ENCODE peak calls at places on chromosomes 11 and 22, in nine cellular contexts. Z, B, Y, D, R, I, K, E and S are unnamed samples.

GRCh38 chr11:19199037-19199436 is 2.7 kb downstream of the CSRP3 start:
- DNase-seq in Z (no peak), B (no peak), Y (no peak), D (no peak), R (no peak), I (no peak), K (no peak), E (no peak), S (no peak)

GRCh38 chr11:73969991-73970800 is 12.4 kb downstream of the UCP2 start:
- DNase-seq in Z (no peak), B (no peak), Y (no peak), D (peak; percentile 44), R (no peak), I (peak; percentile 67), K (no peak), E (no peak), S (no peak)

GRCh38 chr11:92791886-92792285 is 177.6 kb upstream of the MTNR1B start:
- DNase-seq in Z (no peak), B (no peak), Y (no peak), D (no peak), R (no peak), I (no peak), K (no peak), E (no peak), S (no peak)

GRCh38 chr22:18048041-18048440 is 23.7 kb upstream of the MICAL3 start:
- DNase-seq in Z (no peak), B (no peak), Y (no peak), D (no peak), R (no peak), I (no peak), K (no peak), E (no peak), S (no peak)

GRCh38 chr22:20316217-20316843 is 3.5 kb downstream of the DGCR6L start:
- DNase-seq in Z (no peak), B (peak; percentile 10), Y (no peak), D (peak; percentile 9), R (no peak), I (no peak), K (no peak), E (no peak), S (no peak)

GRCh38 chr22:19958083-19959042 is 16.7 kb upstream of the TXNRD2 start:
- DNase-seq in Z (no peak), B (no peak), Y (no peak), D (no peak), R (peak; percentile 44), I (no peak), K (no peak), E (no peak), S (no peak)

GRCh38 chr11:73982595-73982989 is at the start of gene UCP2:
- DNase-seq in Z (no peak), B (peak; percentile 93), Y (no peak), D (peak; percentile 94), R (no peak), I (peak; percentile 89), K (peak; percentile 26), E (peak; percentile 68), S (peak; percentile 91)

GRCh38 chr11:59550368-59550841 is 39.1 kb downstream of the OR4D9 start:
- DNase-seq in Z (peak; percentile 76), B (peak; percentile 78), Y (peak; percentile 95), D (peak; percentile 97), R (peak; percentile 77), I (peak; percentile 96), K (peak; percentile 92), E (peak; percentile 97), S (peak; percentile 99)

GRCh38 chr11:13261600-13262061 is 16.0 kb upstream of the BMAL1 start:
- DNase-seq in Z (no peak), B (no peak), Y (peak; percentile 80), D (no peak), R (peak; percentile 66), I (no peak), K (peak; percentile 26), E (peak; percentile 70), S (no peak)

GRCh38 chr22:24421428-24421931 is 5.9 kb upstream of the ADORA2A start:
- DNase-seq in Z (no peak), B (no peak), Y (no peak), D (peak; percentile 48), R (no peak), I (peak; percentile 68), K (no peak), E (no peak), S (peak; percentile 51)

GRCh38 chr11:80816966-80817365 is 1376.1 kb upstream of the TENM4 start:
- DNase-seq in Z (no peak), B (no peak), Y (no peak), D (no peak), R (no peak), I (no peak), K (no peak), E (no peak), S (peak; percentile 48)

GRCh38 chr11:10307411-10308207 is 2.7 kb downstream of the ADM start:
- DNase-seq in Z (peak; percentile 49), B (peak; percentile 81), Y (peak; percentile 95), D (peak; percentile 87), R (no peak), I (peak; percentile 96), K (peak; percentile 76), E (peak; percentile 82), S (peak; percentile 91)

DNA sequence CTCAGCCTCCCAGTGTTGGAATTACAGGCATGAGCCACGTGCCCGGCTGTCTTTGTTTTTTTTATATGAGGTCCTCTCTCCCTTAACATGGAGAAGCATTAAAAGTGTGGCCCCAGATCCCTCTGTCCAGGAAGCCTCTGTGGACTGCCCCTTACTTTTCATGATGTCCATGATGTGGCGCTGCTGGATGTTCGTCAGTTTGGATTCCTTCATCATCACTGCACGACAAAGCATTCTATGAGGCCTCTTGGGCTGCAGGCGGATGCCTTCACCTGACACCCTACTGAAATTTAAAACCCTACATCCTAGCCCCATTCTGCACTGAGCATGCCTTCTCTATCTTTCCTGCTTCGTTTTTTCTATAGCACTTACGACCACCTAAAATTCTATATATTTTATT is 2.1 kb downstream of the C22orf23 start:
- DNase-seq in Z (no peak), B (no peak), Y (no peak), D (peak; percentile 57), R (no peak), I (no peak), K (no peak), E (no peak), S (no peak)
- TF ChIP-seq CTCF in Z (no peak), B (no peak), Y (no peak), D (peak; percentile 23), R (no peak), I (no peak), K (peak; percentile 24), E (peak; percentile 22), S (no peak)

GRCh38 chr11:61815790-61816735 is 740 bp downstream of the FADS1 start:
- DNase-seq in Z (peak; percentile 67), B (peak; percentile 68), Y (peak; percentile 74), D (peak; percentile 84), R (no peak), I (peak; percentile 84), K (no peak), E (peak; percentile 49), S (peak; percentile 75)

GRCh38 chr11:61812736-61813411 is 3.9 kb downstream of the FADS1 start:
- DNase-seq in Z (no peak), B (no peak), Y (no peak), D (no peak), R (no peak), I (no peak), K (no peak), E (no peak), S (no peak)

GRCh38 chr11:61814242-61814957 is 2.4 kb downstream of the FADS1 start:
- DNase-seq in Z (no peak), B (peak; percentile 42), Y (no peak), D (peak; percentile 63), R (no peak), I (peak; percentile 60), K (no peak), E (peak; percentile 36), S (peak; percentile 75)

GRCh38 chr11:61816736-61817455 is at the start of gene FADS1:
- DNase-seq in Z (peak; percentile 78), B (peak; percentile 96), Y (peak; percentile 94), D (peak; percentile 97), R (peak; percentile 66), I (peak; percentile 92), K (peak; percentile 89), E (peak; percentile 80), S (peak; percentile 95)

GRCh38 chr11:61814958-61815789 is 1.6 kb downstream of the FADS1 start:
- DNase-seq in Z (peak; percentile 96), B (peak; percentile 98), Y (peak; percentile 97), D (peak; percentile 99), R (peak; percentile 71), I (peak; percentile 82), K (peak; percentile 91), E (peak; percentile 74), S (peak; percentile 95)
- TF ChIP-seq CTCF in Z (peak; percentile 37), B (no peak), Y (no peak), D (no peak), R (no peak), I (no peak), K (no peak), E (no peak), S (no peak)

DNA sequence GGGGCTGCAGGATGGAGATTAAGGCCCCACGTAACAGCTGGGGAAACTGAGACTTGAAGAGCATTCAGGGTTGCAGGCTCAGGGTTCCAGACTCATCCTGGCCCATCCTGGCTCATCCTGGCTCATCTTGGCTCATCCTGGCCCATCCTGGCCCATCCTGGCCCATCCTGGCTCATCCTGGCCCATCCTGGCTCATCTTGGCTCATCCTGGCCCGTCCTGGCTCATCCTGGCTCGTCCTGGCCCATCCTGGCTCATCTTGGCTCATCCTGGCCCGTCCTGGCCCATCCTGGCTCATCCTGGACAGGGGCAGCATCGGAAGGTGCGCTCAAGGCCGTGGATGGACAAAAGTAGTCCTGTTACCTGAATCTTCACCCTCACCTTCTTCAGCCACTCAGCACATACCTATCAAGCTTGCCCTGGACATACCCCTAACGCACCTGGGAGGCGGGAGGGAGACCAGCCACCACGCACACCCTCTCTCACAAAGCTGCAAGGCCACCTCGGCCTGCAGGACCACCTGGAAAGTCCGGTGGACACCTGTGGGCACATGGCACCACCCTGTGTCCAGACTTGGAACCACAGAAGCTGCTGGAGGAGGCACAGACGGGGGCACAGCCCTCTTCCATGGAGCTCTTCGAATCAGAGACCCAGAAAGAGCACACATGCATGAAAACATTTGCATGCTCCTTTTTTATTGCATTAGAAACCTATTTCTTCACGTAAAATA is 20.3 kb upstream of the NLRP6 start:
- DNase-seq in Z (no peak), B (no peak), Y (no peak), D (no peak), R (no peak), I (peak; percentile 27), K (no peak), E (no peak), S (peak; percentile 30)
- TF ChIP-seq CTCF in Z (no peak), B (no peak), Y (no peak), D (peak; percentile 40), R (peak; percentile 27), I (no peak), K (no peak), E (peak; percentile 41), S (peak; percentile 19)

DNA sequence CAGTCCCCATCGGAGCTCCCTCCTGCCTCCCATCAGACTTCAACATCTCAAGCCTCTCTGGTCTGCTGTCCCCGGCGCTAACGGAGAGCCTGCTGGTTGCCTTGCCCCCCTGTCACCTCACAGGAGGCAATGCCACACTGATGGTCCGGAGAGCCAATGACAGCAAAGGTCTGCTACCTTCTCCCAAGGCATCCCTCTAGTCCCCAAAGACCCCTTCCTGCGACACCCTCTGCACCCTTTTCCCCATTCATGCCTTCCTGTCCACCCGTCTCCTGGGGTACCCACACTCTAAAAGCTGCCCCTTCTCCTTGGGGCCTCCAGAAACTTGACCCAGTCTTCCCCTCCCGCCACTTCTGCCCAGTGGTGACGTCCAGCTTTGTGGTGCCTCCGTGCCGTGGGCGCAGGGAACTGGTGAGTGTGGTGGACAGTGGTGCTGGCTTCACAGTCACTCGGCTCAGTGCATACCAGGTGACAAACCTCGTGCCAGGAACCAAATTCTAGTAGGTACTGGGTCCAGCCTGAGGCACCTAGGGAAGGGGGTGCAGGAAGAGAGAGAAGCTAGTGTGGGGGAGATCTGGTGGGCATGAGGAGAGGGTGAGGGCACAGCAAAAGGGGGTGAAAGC is 860 bp downstream of the UPK2 start:
- DNase-seq in Z (no peak), B (no peak), Y (no peak), D (no peak), R (no peak), I (no peak), K (no peak), E (no peak), S (no peak)
- TF ChIP-seq CTCF in Z (no peak), B (peak; percentile 24), Y (no peak), D (no peak), R (no peak), I (no peak), K (no peak), E (no peak), S (no peak)